ENCODE peak calls at places on chromosomes 12 and 14, in four cellular contexts. One of them, this sample, is unnamed.

GRCh38 chr12:7907009-7907408 is 29.0 kb downstream of the SLC2A3 start:
- DNase-seq in fibroblast of lung: peak; percentile 62
- DNase-seq in astrocyte: peak; percentile 31
- DNase-seq in mesendoderm: peak; percentile 96
- DNase-seq in this sample: peak; percentile 64

GRCh38 chr14:61510736-61511557 is 184.4 kb upstream of the HIF1A start:
- DNase-seq in fibroblast of lung: no peak
- DNase-seq in astrocyte: no peak
- DNase-seq in mesendoderm: no peak
- DNase-seq in this sample: no peak

GRCh38 chr12:49554266-49554665 is 13.7 kb downstream of the MCRS1 start:
- DNase-seq in fibroblast of lung: no peak
- DNase-seq in astrocyte: no peak
- DNase-seq in mesendoderm: no peak
- DNase-seq in this sample: no peak

GRCh38 chr14:19975291-19975690 is at the start of gene OR4K15:
- DNase-seq in fibroblast of lung: no peak
- DNase-seq in astrocyte: no peak
- DNase-seq in mesendoderm: no peak
- DNase-seq in this sample: no peak

GRCh38 chr12:110330544-110330943 is 49.5 kb downstream of the ATP2A2 start:
- DNase-seq in fibroblast of lung: peak; percentile 58
- DNase-seq in astrocyte: peak; percentile 39
- DNase-seq in mesendoderm: peak; percentile 77
- DNase-seq in this sample: no peak

GRCh38 chr12:121801601-121802484 is 2.0 kb upstream of the SETD1B start:
- DNase-seq in fibroblast of lung: peak; percentile 43
- DNase-seq in astrocyte: no peak
- DNase-seq in mesendoderm: peak; percentile 65
- DNase-seq in this sample: peak; percentile 27

GRCh38 chr12:52837341-52837741 is 3.2 kb upstream of the KRT79 start:
- DNase-seq in fibroblast of lung: peak; percentile 94
- DNase-seq in astrocyte: peak; percentile 92
- DNase-seq in mesendoderm: peak; percentile 18
- DNase-seq in this sample: peak; percentile 64

GRCh38 chr12:78696267-78696666 is 168.3 kb upstream of the SYT1 start:
- DNase-seq in fibroblast of lung: no peak
- DNase-seq in astrocyte: no peak
- DNase-seq in mesendoderm: no peak
- DNase-seq in this sample: peak; percentile 76

GRCh38 chr14:101957406-101958234 is 6.8 kb upstream of the DYNC1H1 start:
- DNase-seq in fibroblast of lung: no peak
- DNase-seq in astrocyte: no peak
- DNase-seq in mesendoderm: no peak
- DNase-seq in this sample: no peak

GRCh38 chr12:28936711-28937110 is 212.4 kb upstream of the FAR2 start:
- DNase-seq in fibroblast of lung: no peak
- DNase-seq in astrocyte: no peak
- DNase-seq in mesendoderm: no peak
- DNase-seq in this sample: no peak

GRCh38 chr12:106712768-106713167 is 61.7 kb upstream of the RIC8B start:
- DNase-seq in fibroblast of lung: no peak
- DNase-seq in astrocyte: no peak
- DNase-seq in mesendoderm: no peak
- DNase-seq in this sample: no peak

GRCh38 chr12:55797068-55797467 is 20.5 kb downstream of the SARNP start:
- DNase-seq in fibroblast of lung: peak; percentile 39
- DNase-seq in astrocyte: peak; percentile 21
- DNase-seq in mesendoderm: peak; percentile 65
- DNase-seq in this sample: peak; percentile 47

GRCh38 chr12:96578526-96579125 is 89.2 kb downstream of the CFAP54 start:
- DNase-seq in fibroblast of lung: peak; percentile 55
- DNase-seq in astrocyte: peak; percentile 38
- DNase-seq in mesendoderm: peak; percentile 69
- DNase-seq in this sample: peak; percentile 80

GRCh38 chr14:22566845-22567244 is 22.2 kb downstream of the DAD1 start:
- DNase-seq in fibroblast of lung: no peak
- DNase-seq in astrocyte: no peak
- DNase-seq in mesendoderm: no peak
- DNase-seq in this sample: no peak

GRCh38 chr12:81347404-81347803 is 269.5 kb downstream of the ACSS3 start:
- DNase-seq in fibroblast of lung: no peak
- DNase-seq in astrocyte: no peak
- DNase-seq in mesendoderm: no peak
- DNase-seq in this sample: no peak

GRCh38 chr12:115210533-115211252 is 526.7 kb upstream of the TBX3 start:
- DNase-seq in fibroblast of lung: no peak
- DNase-seq in astrocyte: no peak
- DNase-seq in mesendoderm: no peak
- DNase-seq in this sample: no peak

GRCh38 chr12:10088955-10089354 is 9.8 kb downstream of the CLEC1A start:
- DNase-seq in fibroblast of lung: no peak
- DNase-seq in astrocyte: no peak
- DNase-seq in mesendoderm: peak; percentile 7
- DNase-seq in this sample: no peak

GRCh38 chr14:54335569-54336155 is 61.1 kb upstream of the CDKN3 start:
- DNase-seq in fibroblast of lung: no peak
- DNase-seq in astrocyte: no peak
- DNase-seq in mesendoderm: no peak
- DNase-seq in this sample: peak; percentile 87

GRCh38 chr12:78961171-78961570 is 96.6 kb downstream of the SYT1 start:
- DNase-seq in fibroblast of lung: no peak
- DNase-seq in astrocyte: no peak
- DNase-seq in mesendoderm: no peak
- DNase-seq in this sample: no peak

GRCh38 chr14:101476931-101477553 is 84.3 kb upstream of the DIO3 start:
- DNase-seq in fibroblast of lung: no peak
- DNase-seq in astrocyte: no peak
- DNase-seq in mesendoderm: peak; percentile 94
- DNase-seq in this sample: peak; percentile 97

GRCh38 chr14:105818712-105819005 is 292.3 kb downstream of the TMEM121 start:
- DNase-seq in fibroblast of lung: no peak
- DNase-seq in astrocyte: no peak
- DNase-seq in mesendoderm: no peak
- DNase-seq in this sample: no peak

GRCh38 chr12:81206425-81206824 is 128.5 kb downstream of the ACSS3 start:
- DNase-seq in fibroblast of lung: no peak
- DNase-seq in astrocyte: no peak
- DNase-seq in mesendoderm: peak; percentile 12
- DNase-seq in this sample: no peak

GRCh38 chr12:29103539-29103974 is 45.5 kb upstream of the FAR2 start:
- DNase-seq in fibroblast of lung: no peak
- DNase-seq in astrocyte: no peak
- DNase-seq in mesendoderm: no peak
- DNase-seq in this sample: no peak

GRCh38 chr14:61537567-61538463 is 157.5 kb upstream of the HIF1A start:
- DNase-seq in fibroblast of lung: peak; percentile 90
- DNase-seq in astrocyte: peak; percentile 90
- DNase-seq in mesendoderm: peak; percentile 84
- DNase-seq in this sample: peak; percentile 100

GRCh38 chr12:111429760-111430417 is 24.2 kb downstream of the SH2B3 start:
- DNase-seq in fibroblast of lung: no peak
- DNase-seq in astrocyte: no peak
- DNase-seq in mesendoderm: no peak
- DNase-seq in this sample: no peak

GRCh38 chr12:89261982-89262381 is 90.3 kb downstream of the DUSP6 start:
- DNase-seq in fibroblast of lung: no peak
- DNase-seq in astrocyte: no peak
- DNase-seq in mesendoderm: no peak
- DNase-seq in this sample: peak; percentile 25

GRCh38 chr12:132638541-132639408 is 20.2 kb downstream of the P2RX2 start:
- DNase-seq in fibroblast of lung: peak; percentile 29
- DNase-seq in astrocyte: peak; percentile 15
- DNase-seq in mesendoderm: peak; percentile 50
- DNase-seq in this sample: peak; percentile 63

GRCh38 chr12:13198921-13199320 is 2.4 kb downstream of the EMP1 start:
- DNase-seq in fibroblast of lung: peak; percentile 61
- DNase-seq in astrocyte: no peak
- DNase-seq in mesendoderm: no peak
- DNase-seq in this sample: no peak

GRCh38 chr12:104057771-104058197 is 6.5 kb upstream of the HCFC2 start:
- DNase-seq in fibroblast of lung: no peak
- DNase-seq in astrocyte: no peak
- DNase-seq in mesendoderm: peak; percentile 47
- DNase-seq in this sample: peak; percentile 55

GRCh38 chr12:108277613-108278012 is 61.5 kb downstream of the CMKLR1 start:
- DNase-seq in fibroblast of lung: no peak
- DNase-seq in astrocyte: no peak
- DNase-seq in mesendoderm: no peak
- DNase-seq in this sample: no peak

GRCh38 chr14:103626150-103626850 is 2.7 kb upstream of the KLC1 start:
- DNase-seq in fibroblast of lung: no peak
- DNase-seq in astrocyte: no peak
- DNase-seq in mesendoderm: no peak
- DNase-seq in this sample: no peak

GRCh38 chr14:68979021-68979721 is at the start of gene ACTN1:
- DNase-seq in fibroblast of lung: peak; percentile 99
- DNase-seq in astrocyte: peak; percentile 96
- DNase-seq in mesendoderm: peak; percentile 99
- DNase-seq in this sample: peak; percentile 98

GRCh38 chr14:37237094-37237493 is 39.4 kb downstream of the MIPOL1 start:
- DNase-seq in fibroblast of lung: no peak
- DNase-seq in astrocyte: no peak
- DNase-seq in mesendoderm: no peak
- DNase-seq in this sample: no peak

GRCh38 chr14:37230551-37231194 is 32.9 kb downstream of the MIPOL1 start:
- DNase-seq in fibroblast of lung: peak; percentile 57
- DNase-seq in astrocyte: peak; percentile 40
- DNase-seq in mesendoderm: peak; percentile 60
- DNase-seq in this sample: peak; percentile 89

GRCh38 chr14:37237735-37238200 is 40.0 kb downstream of the MIPOL1 start:
- DNase-seq in fibroblast of lung: no peak
- DNase-seq in astrocyte: no peak
- DNase-seq in mesendoderm: no peak
- DNase-seq in this sample: no peak

GRCh38 chr14:37232907-37233481 is 35.3 kb downstream of the MIPOL1 start:
- DNase-seq in fibroblast of lung: peak; percentile 29
- DNase-seq in astrocyte: peak; percentile 27
- DNase-seq in mesendoderm: peak; percentile 57
- DNase-seq in this sample: peak; percentile 89

DNA sequence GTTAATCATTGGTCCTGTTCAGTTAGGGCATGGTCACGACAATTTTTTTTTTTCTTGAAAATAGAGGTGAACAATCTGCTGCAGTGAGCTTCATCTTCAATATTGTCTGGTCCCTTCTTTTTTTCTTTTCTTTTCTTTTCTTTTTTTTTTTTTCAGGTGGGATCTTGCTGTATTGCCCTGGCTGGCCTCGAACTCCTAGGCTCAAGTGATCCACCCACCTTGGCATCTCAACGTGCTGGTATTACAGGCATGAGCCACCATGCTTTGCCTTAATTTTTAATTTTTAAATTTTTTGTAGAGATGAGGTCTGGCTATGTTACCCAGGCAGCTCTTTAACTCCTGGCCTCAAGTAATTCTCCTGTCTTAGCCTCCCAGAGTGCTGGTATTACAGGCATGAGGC is 36.5 kb downstream of the MIPOL1 start:
- DNase-seq in fibroblast of lung: no peak
- DNase-seq in astrocyte: no peak
- DNase-seq in mesendoderm: no peak
- DNase-seq in this sample: no peak
- H3K9ac ChIP-seq in fibroblast of lung: no peak overlapping the region
- H3K9ac ChIP-seq in astrocyte: no peak overlapping the region
- H3K9ac ChIP-seq in mesendoderm: no peak overlapping the region
- H3K9ac ChIP-seq in this sample: no peak overlapping the region

DNA sequence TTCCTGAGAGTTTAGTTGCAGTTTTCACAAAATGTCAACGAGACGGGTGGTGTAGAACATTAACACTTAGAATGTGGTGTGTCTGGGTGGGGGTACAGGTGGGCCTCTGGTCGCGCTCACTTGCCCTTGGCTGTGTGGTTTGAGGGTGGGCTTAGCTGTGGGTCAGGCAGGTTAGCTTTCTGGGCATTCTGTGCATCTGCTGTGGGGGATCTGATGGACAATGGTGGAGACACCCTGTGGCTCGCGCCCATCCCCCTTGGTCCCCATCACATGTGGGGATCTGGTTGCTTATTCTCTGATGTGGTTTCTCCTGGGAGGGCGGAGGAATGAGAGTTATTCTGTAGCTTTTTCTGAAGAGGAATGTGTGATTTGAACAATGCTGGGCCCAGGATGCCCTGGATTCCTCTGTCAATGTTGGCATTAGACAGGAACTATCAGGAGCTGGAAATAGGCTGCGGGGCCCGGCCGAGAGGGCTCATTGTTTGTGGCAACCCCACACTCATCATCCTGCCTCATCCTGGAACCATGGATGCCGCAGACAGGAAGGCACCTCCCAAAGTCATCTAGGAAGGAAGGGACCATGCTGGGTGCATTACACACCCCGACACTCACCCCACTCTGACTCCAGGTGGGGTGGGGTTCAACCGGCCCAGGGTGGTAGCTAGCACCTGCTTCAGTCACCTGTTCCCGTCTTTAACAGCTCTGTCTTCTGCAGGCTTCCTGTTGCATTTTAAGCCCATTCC is 101.7 kb downstream of the TSPAN9 start:
- DNase-seq in fibroblast of lung: no peak
- DNase-seq in astrocyte: no peak
- DNase-seq in mesendoderm: no peak
- DNase-seq in this sample: no peak
- H3K9ac ChIP-seq in fibroblast of lung: no peak overlapping the region
- H3K9ac ChIP-seq in astrocyte: no peak overlapping the region
- H3K9ac ChIP-seq in mesendoderm: no peak overlapping the region
- H3K9ac ChIP-seq in this sample: no peak overlapping the region

GRCh38 chr14:72237722-72238666 is 305.8 kb downstream of the RGS6 start:
- DNase-seq in fibroblast of lung: no peak
- DNase-seq in astrocyte: no peak
- DNase-seq in mesendoderm: no peak
- DNase-seq in this sample: no peak

GRCh38 chr14:72247896-72248295 is 315.7 kb downstream of the RGS6 start:
- DNase-seq in fibroblast of lung: no peak
- DNase-seq in astrocyte: no peak
- DNase-seq in mesendoderm: no peak
- DNase-seq in this sample: no peak

GRCh38 chr14:72243309-72243708 is 311.1 kb downstream of the RGS6 start:
- DNase-seq in fibroblast of lung: no peak
- DNase-seq in astrocyte: no peak
- DNase-seq in mesendoderm: peak; percentile 58
- DNase-seq in this sample: no peak

DNA sequence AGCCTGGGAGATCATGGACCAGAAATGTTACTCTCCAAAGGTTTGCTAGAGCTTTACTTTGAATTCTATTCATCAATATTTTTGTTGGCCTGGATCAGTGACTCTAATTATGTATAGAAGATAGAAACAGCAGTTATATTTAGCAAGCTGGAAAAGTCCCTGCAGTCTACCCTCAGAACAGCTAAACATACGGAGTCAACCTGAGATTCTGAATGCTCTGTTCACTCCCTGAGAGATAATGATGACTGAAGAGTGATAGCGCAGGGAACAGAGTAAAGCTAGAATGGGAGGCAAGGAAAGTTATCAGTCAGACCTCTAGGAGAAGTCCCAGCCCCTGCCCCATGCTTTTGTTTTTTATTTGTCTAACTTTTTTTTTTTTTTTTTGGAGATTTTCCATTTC is 311.7 kb downstream of the RGS6 start:
- DNase-seq in fibroblast of lung: no peak
- DNase-seq in astrocyte: no peak
- DNase-seq in mesendoderm: no peak
- DNase-seq in this sample: no peak
- H3K9ac ChIP-seq in fibroblast of lung: no peak overlapping the region
- H3K9ac ChIP-seq in astrocyte: no peak overlapping the region
- H3K9ac ChIP-seq in mesendoderm: no peak overlapping the region
- H3K9ac ChIP-seq in this sample: no peak overlapping the region

GRCh38 chr12:124392271-124392990 is 97.5 kb downstream of the RFLNA start:
- DNase-seq in fibroblast of lung: peak; percentile 74
- DNase-seq in astrocyte: peak; percentile 61
- DNase-seq in mesendoderm: peak; percentile 87
- DNase-seq in this sample: no peak
- H3K9ac ChIP-seq in fibroblast of lung: peak overlapping the region; percentile 48
- H3K9ac ChIP-seq in astrocyte: peak overlapping the region; percentile 72
- H3K9ac ChIP-seq in mesendoderm: no peak overlapping the region
- H3K9ac ChIP-seq in this sample: peak overlapping the region; percentile 48